ENCODE peak calls at places on chromosomes 2 and 18, in six cellular contexts. R is tibial artery, I is tibial nerve, U is heart right ventricle, V is mammary epithelial cell, F is fibroblast of lung. Y is an unnamed sample.
A peak's percentile ranks its signal among the peaks of the same experiment; 100 is the strongest.

GRCh38 chr2:35591886-35592285 is 763.7 kb upstream of the CRIM1 start:
- DNase-seq in R (no peak), I (no peak), U (no peak), V (no peak), F (peak; percentile 2), Y (no peak)

GRCh38 chr18:66533693-66534092 is 70.2 kb downstream of the CDH19 start:
- DNase-seq in R (no peak), I (no peak), U (no peak), V (no peak), F (no peak), Y (no peak)

GRCh38 chr2:173681891-173682655 is 283.1 kb downstream of the SP3 start:
- DNase-seq in R (no peak), I (no peak), U (no peak), V (no peak), F (no peak), Y (no peak)

GRCh38 chr18:67300498-67300897 is 216.0 kb downstream of the DSEL start:
- DNase-seq in R (no peak), I (no peak), U (no peak), V (peak; percentile 5), F (peak; percentile 1), Y (no peak)

GRCh38 chr18:35172009-35172408 is 68.8 kb upstream of the ZNF397 start:
- DNase-seq in R (no peak), I (no peak), U (no peak), V (no peak), F (no peak), Y (no peak)

GRCh38 chr18:76988827-76989646 is 143.5 kb downstream of the MBP start:
- DNase-seq in R (no peak), I (no peak), U (no peak), V (no peak), F (no peak), Y (no peak)

GRCh38 chr2:101089419-101089818 is 61.8 kb downstream of the TBC1D8 start:
- DNase-seq in R (no peak), I (no peak), U (no peak), V (no peak), F (no peak), Y (no peak)

GRCh38 chr2:3229221-3229620 is 148.4 kb downstream of the EIPR1 start:
- DNase-seq in R (no peak), I (no peak), U (no peak), V (no peak), F (no peak), Y (no peak)

GRCh38 chr2:22634167-22634566 is 750.8 kb upstream of the KLHL29 start:
- DNase-seq in R (no peak), I (no peak), U (no peak), V (no peak), F (no peak), Y (no peak)

DNA sequence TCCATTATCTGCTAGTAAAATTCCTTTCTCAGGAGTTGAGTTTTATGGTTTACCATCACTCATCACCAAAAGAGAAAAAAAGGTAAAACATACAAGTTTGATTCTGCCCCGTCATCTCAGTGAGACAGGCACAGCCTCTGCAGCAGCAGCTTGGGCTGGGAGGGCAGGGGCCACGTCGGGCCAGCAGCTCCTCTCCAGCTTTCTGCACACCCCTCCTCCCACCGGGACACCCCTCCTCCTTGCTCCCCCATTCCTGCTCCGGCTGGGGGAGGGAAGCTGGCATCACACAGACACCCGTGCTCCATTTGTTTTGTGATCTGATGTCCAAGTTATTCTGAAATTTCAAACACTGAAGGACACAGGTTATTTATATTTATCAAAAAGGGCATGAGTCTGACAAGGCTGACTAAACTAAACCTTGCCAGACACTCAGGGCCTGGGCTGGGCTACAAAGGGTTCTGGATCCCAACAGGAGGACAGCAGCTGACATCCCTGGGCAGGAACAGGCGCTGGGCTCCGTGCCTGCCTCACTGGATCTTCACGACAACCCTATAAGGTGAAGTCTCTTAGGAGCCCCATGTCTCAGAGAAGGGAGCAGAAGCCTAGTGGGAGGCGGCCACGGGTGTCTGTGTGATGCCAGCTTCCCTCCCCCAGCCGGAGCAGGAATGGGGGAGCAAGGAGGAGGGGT is 71.4 kb downstream of the HDAC4 start:
- DNase-seq in R (peak; percentile 59), I (no peak), U (peak; percentile 73), V (no peak), F (no peak), Y (no peak)
- H3K4me1 ChIP-seq in R (no peaks in the 10 kb centered on the region), I (peaks cover 41% of the 10 kb centered on the region), U (peaks cover 58% of the 10 kb centered on the region), V (peaks cover 8% of the 10 kb centered on the region), F (peaks cover 10% of the 10 kb centered on the region), Y (no peaks in the 10 kb centered on the region)

GRCh38 chr2:127706215-127706990 is 5.1 kb downstream of the SFT2D3 start:
- DNase-seq in R (no peak), I (no peak), U (no peak), V (no peak), F (no peak), Y (no peak)
- H3K27ac ChIP-seq in R (peak overlapping the region; percentile 45), I (no peak overlapping the region), U (no peak overlapping the region), V (no peak overlapping the region), F (peak overlapping the region; percentile 51), Y (no peak overlapping the region)

GRCh38 chr2:23789012-23789411 is 137.9 kb downstream of the ATAD2B start:
- DNase-seq in R (no peak), I (no peak), U (no peak), V (peak; percentile 64), F (peak; percentile 12), Y (no peak)
- H3K27me3 ChIP-seq in R (no peaks in the 10 kb centered on the region), I (no peaks in the 10 kb centered on the region), U (no peaks in the 10 kb centered on the region), V (no peaks in the 10 kb centered on the region), F (no peaks in the 10 kb centered on the region), Y (no peaks in the 10 kb centered on the region)

DNA sequence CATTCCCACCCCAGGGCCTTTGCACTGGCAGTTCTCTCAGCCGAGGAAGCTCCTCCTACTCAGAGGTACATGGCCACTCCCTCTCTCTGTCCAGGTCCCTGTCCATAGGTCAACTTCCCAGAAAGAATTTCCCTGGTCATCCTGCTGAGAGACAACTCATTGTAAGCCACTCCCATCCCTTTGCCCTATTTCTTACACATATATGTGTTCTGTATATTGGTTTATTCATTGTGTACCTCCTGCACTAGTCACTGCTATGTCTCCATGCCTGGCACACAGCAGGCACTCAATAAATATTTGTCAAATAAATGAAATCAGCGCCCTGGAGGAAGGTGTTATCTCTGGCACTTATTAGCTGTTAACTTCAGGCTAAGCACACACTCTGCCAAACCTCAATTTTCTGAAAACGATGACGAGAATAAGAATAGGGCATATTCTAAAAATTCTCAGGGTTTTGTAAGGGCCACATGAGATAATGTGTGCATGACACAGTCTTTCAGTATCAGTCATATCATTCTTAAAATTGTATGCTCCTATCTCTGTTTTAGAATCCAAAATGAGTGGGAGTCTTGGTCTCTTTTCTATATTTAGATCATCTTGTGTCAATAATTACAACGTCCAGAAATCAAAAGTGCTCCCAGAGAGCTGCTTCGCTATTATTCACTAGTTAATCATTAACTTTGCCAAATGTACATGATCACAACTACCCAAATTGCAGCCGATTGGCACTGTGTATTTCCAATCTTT is 198.0 kb downstream of the ALK start:
- DNase-seq in R (no peak), I (no peak), U (no peak), V (no peak), F (no peak), Y (no peak)
- H3K4me1 ChIP-seq in R (no peaks in the 10 kb centered on the region), I (no peaks in the 10 kb centered on the region), U (no peaks in the 10 kb centered on the region), V (no peaks in the 10 kb centered on the region), F (no peaks in the 10 kb centered on the region), Y (no peaks in the 10 kb centered on the region)

DNA sequence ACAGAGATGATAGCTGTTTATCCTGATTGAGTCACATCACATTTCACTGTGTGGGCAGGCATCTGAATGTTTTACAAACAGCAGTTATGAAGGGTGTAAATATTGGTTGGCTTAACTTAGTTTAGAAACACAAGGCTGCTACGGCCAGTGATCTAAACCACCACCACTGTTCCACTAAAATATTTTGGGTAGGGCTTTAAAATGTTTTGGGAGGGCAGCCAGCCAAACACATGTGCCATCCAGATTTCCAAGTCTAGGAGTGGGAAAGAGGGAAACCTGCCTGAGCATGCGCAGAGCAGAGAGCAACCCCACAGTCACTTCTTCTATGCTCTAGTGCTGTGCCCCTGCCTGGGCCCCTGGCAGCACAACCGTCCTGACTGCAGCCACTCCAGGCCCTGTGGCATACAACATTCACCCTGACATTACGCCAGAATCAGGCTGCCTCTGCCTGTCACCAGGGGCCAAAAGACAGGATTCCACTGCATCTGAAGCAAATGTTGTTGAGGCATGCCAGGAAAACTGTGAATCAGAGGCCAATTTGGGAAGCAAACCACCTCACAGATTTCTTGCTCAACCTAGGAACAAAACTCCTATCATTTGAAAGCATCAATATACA is 74.8 kb upstream of the COL5A2 start:
- DNase-seq in R (peak; percentile 84), I (peak; percentile 21), U (peak; percentile 14), V (peak; percentile 89), F (peak; percentile 86), Y (peak; percentile 84)
- H3K27ac ChIP-seq in R (peak overlapping the region; percentile 58), I (no peak overlapping the region), U (no peak overlapping the region), V (peak overlapping the region; percentile 56), F (peak overlapping the region; percentile 69), Y (peak overlapping the region; percentile 11)

DNA sequence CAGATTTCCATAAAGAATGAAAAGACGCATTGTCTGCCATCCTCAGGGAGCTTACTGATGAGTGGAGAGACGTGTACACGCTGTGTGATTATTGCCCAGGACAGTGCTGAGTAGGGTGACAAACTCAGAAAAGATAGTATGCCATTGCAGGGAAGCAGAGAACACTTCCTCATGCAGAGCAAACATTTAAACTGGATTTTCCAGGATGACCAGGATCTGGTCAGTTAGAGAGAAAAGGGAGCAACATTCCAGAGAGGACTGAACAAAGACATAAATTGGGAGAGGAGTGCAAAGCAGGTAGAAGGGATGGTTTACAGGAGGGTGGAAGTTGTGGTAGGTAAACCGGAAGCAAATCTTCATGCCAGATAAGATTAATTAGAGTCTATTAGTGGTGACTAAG is 2.3 kb downstream of the SLC9A2 start:
- DNase-seq in R (no peak), I (no peak), U (no peak), V (no peak), F (no peak), Y (no peak)
- H3K27me3 ChIP-seq in R (no peaks in the 10 kb centered on the region), I (no peaks in the 10 kb centered on the region), U (no peaks in the 10 kb centered on the region), V (peaks cover 2% of the 10 kb centered on the region), F (peaks cover 22% of the 10 kb centered on the region), Y (peaks cover 32% of the 10 kb centered on the region)

DNA sequence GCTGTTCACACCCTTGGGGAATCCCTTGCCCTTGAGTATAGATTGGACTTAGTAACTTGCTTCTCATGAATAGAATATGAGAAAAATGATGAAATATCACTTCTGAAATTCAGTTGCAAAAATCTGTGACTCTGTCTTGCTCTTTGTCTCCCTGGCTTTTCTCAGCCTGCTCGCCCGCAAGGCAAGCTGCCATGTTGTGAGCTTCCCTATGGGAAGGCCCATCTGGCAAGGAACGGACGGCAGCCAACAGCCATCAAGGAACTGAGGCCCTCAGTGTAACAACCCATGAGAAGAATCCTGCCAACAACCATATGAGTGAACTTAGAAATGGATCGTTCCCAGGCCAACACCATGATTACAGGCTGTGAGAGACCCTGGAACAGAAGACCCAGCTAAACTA is 58.4 kb upstream of the PGAP1 start:
- DNase-seq in R (no peak), I (no peak), U (no peak), V (no peak), F (no peak), Y (no peak)
- H3K4me1 ChIP-seq in R (no peaks in the 10 kb centered on the region), I (peaks cover 5% of the 10 kb centered on the region), U (peaks cover 24% of the 10 kb centered on the region), V (peaks cover 11% of the 10 kb centered on the region), F (peaks cover 3% of the 10 kb centered on the region), Y (peaks cover 12% of the 10 kb centered on the region)

DNA sequence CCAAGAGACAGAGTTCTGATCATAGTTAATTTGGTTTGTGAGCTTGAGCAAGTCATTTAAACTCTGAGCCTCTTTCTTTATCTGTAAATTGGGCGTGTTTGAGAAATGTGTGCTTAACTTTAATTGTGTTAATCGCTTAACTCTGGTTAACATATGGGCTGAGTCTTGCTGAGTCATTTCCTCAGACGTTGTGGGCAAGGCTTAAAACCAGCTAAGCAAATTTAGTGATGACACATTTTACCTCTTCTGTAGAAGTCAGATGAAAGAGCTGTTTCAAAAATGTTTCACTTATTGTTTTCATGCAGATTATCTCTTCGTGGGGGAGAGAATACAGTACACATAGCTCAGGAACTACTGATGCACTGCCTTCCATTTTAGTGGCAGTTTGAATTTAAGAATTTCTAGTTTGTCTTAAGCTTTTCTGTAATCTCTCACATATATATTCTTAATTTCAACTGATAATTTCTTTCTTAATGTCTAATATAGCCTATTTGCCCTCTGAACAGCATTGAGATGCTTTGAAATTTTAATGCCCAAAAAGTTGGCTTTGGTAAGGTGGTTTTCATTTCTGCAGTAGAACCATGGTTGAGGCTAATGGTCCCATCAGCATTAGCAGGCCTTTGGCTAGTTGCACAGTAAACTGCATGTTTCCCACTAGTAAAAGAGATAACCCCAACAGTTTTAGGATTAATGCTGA is 34.9 kb downstream of the RAB10 start:
- DNase-seq in R (no peak), I (no peak), U (no peak), V (peak; percentile 84), F (peak; percentile 93), Y (peak; percentile 83)
- H3K27ac ChIP-seq in R (no peak overlapping the region), I (no peak overlapping the region), U (no peak overlapping the region), V (peak overlapping the region; percentile 46), F (peak overlapping the region; percentile 71), Y (peak overlapping the region; percentile 20)

Y was measured in foreskin keratinocyte.